ENCODE peak calls at places on chromosomes 16 and 17, in six cellular contexts. R is HCT116, E is right lobe of liver, N is cardiac muscle cell, W is MM.1S, U is OCI-LY7. D is an unnamed sample. For H3K4me1, the result is how much of the 10 kb centered on the place peaks cover.

GRCh38 chr16:4693956-4694663 is 748 bp downstream of the NUDT16L1 start:
- DNase-seq in U (peak), R (no peak), N (peak), W (peak), E (peak), D (peak)

GRCh38 chr16:11972128-11972527 is 4.4 kb upstream of the SNX29 start:
- DNase-seq in U (no peak), N (no peak), E (no peak), W (no peak), R (no peak), D (peak)

GRCh38 chr16:87608400-87608985 is 6.2 kb downstream of the JPH3 start:
- DNase-seq in N (peak), U (peak), W (peak), R (no peak), E (no peak), D (peak)

GRCh38 chr16:82509636-82510035 is 117.1 kb upstream of the CDH13 start:
- DNase-seq in N (no peak), U (no peak), W (no peak), E (no peak), R (no peak), D (no peak)

GRCh38 chr16:49701867-49702494 is 153.9 kb downstream of the ZNF423 start:
- DNase-seq in U (no peak), W (no peak), R (no peak), E (no peak), N (peak), D (peak)

GRCh38 chr17:29954405-29954804 is 13.0 kb downstream of the EFCAB5 start:
- DNase-seq in N (no peak), U (peak), E (no peak), W (no peak), R (no peak), D (no peak)

GRCh38 chr17:47301161-47301560 is 22.6 kb upstream of the EFCAB13 start:
- DNase-seq in N (no peak), R (no peak), U (no peak), E (no peak), W (no peak), D (no peak)

GRCh38 chr17:48270896-48271295 is 159.1 kb downstream of the SKAP1 start:
- DNase-seq in R (no peak), W (no peak), N (no peak), U (no peak), E (no peak), D (no peak)

GRCh38 chr16:30112197-30113030 is 923 bp downstream of the GDPD3 start:
- DNase-seq in E (peak), U (peak), R (no peak), W (peak), N (peak), D (peak)

GRCh38 chr17:65514541-65514940 is 46.9 kb downstream of the AXIN2 start:
- DNase-seq in N (no peak), R (no peak), E (no peak), U (no peak), W (no peak), D (no peak)

GRCh38 chr17:78680436-78680835 is 101.6 kb downstream of the CYTH1 start:
- DNase-seq in U (no peak), R (no peak), E (no peak), W (no peak), N (no peak), D (no peak)

GRCh38 chr16:48870141-48870540 is 260.2 kb upstream of the N4BP1 start:
- DNase-seq in W (no peak), U (no peak), N (no peak), E (no peak), R (no peak), D (no peak)

GRCh38 chr17:31561469-31562412 is 170.3 kb downstream of the RAB11FIP4 start:
- DNase-seq in R (no peak), E (no peak), N (no peak), W (no peak), U (peak), D (peak)
- H3K4me1 ChIP-seq in R (under half), E (under half), N (under half), W (under half), U (under half), D (under half)

DNA sequence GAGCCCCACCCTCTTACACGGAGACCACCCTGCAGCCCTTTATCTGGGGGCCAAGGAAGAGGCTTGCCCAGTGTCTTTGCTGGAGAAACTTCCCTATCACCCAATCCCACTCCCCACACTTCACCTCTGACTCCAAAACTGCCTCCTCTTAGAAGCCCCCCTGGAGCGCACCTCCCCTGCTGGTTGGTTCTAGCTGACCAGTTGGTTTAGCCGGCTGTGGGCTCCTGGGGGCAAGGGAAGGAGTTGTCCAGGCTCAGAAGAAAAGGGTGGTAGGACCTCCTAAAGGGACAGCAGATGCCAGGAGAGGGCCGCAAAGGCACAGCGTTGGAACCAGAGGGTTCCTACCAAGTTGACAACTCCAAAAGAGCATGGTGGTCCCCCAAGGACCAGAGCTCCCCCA is 2.0 kb downstream of the BCAR1 start:
- DNase-seq in R (no peak), N (no peak), W (no peak), U (no peak), E (no peak), D (no peak)
- H3K4me3 ChIP-seq in R (peak), N (no peak), W (no peak), U (no peak), E (peak), D (no peak)

GRCh38 chr17:50046667-50047066 is 9.2 kb upstream of the ITGA3 start:
- DNase-seq in N (no peak), U (no peak), W (no peak), E (peak), R (no peak), D (no peak)

GRCh38 chr17:50043290-50044148 is 12.4 kb upstream of the ITGA3 start:
- DNase-seq in E (peak), R (no peak), W (no peak), U (no peak), N (no peak), D (peak)

GRCh38 chr17:50046179-50046578 is 9.7 kb upstream of the ITGA3 start:
- DNase-seq in U (no peak), W (no peak), N (no peak), E (peak), R (no peak), D (no peak)

GRCh38 chr17:50045154-50045553 is 10.8 kb upstream of the ITGA3 start:
- DNase-seq in E (peak), U (no peak), N (no peak), W (no peak), R (no peak), D (peak)

GRCh38 chr17:50044483-50044882 is 11.4 kb upstream of the ITGA3 start:
- DNase-seq in W (no peak), R (no peak), N (no peak), U (no peak), E (peak), D (no peak)
- TF ChIP-seq CTCF in W (no peak), R (no peak), N (no peak), U (no peak), E (no peak), D (no peak)

GRCh38 chr16:23500212-23500865 is 10.0 kb downstream of the GGA2 start:
- DNase-seq in W (no peak), E (no peak), U (no peak), R (no peak), N (no peak), D (peak)

GRCh38 chr16:23497543-23497868 is 12.8 kb downstream of the GGA2 start:
- DNase-seq in U (no peak), R (no peak), W (no peak), N (no peak), E (no peak), D (no peak)

GRCh38 chr16:23496826-23497542 is 13.3 kb downstream of the GGA2 start:
- DNase-seq in E (no peak), U (no peak), R (no peak), W (no peak), N (no peak), D (no peak)

GRCh38 chr16:23499801-23500200 is 10.5 kb downstream of the GGA2 start:
- DNase-seq in W (no peak), U (peak), N (no peak), E (no peak), R (no peak), D (no peak)

DNA sequence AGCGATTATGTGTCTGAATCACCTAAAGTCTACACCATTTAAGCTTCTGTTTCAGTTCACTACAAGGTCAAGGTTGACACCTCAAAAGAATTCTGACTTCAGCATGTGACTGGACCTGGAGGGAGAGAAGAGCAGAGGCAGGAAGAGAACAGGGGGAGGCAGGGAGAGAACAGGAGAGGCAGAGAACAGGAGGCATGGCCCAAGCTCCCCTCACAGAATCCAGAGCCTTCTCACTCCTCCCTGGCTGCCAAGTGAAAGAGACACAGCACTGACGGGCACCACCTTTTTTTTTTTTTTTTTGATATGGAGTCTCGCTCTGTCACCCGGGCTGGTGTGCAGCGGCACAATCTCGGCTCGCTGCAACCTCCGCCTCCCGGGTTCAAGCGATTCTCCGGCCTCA is 11.4 kb downstream of the GGA2 start:
- DNase-seq in E (no peak), W (no peak), U (no peak), R (no peak), N (no peak), D (no peak)
- H3K4me1 ChIP-seq in E (under half), W (under half), U (half or more), R (under half), N (under half), D (under half)

GRCh38 chr17:57861000-57861736 is 11.3 kb upstream of the MRPS23 start:
- DNase-seq in U (peak), W (peak), R (peak), E (peak), N (no peak), D (peak)
- H3K4me3 ChIP-seq in U (no peak), W (peak), R (peak), E (peak), N (peak), D (no peak)